ENCODE peak calls at places on chromosomes 4 and X, in four cellular contexts. F, U, T and J are unnamed samples.
A peak's percentile ranks its signal among the peaks of the same experiment; 100 is the strongest.

GRCh38 chr4:81605278-81605677 is 133.6 kb upstream of the RASGEF1B start:
- DNase-seq in F (no peak), U (no peak), T (no peak), J (peak; percentile 57)

GRCh38 chrX:68685722-68686683 is 38.5 kb downstream of the STARD8 start:
- DNase-seq in F (no peak), U (no peak), T (peak; percentile 63), J (no peak)

GRCh38 chrX:51155157-51155556 is 177.5 kb upstream of the NUDT10 start:
- DNase-seq in F (no peak), U (no peak), T (no peak), J (no peak)

GRCh38 chr4:4327652-4328121 is 37.6 kb downstream of the ZBTB49 start:
- DNase-seq in F (peak; percentile 50), U (no peak), T (no peak), J (no peak)

GRCh38 chr4:2667428-2667827 is 88.7 kb downstream of the TNIP2 start:
- DNase-seq in F (no peak), U (no peak), T (no peak), J (no peak)

GRCh38 chr4:128386761-128387599 is 99.4 kb upstream of the PGRMC2 start:
- DNase-seq in F (no peak), U (no peak), T (peak; percentile 98), J (no peak)

GRCh38 chr4:121822796-121823504 is 733 bp downstream of the CCNA2 start:
- DNase-seq in F (no peak), U (peak; percentile 59), T (peak; percentile 37), J (peak; percentile 74)

GRCh38 chr4:156547439-156547838 is 424.2 kb downstream of the PDGFC start:
- DNase-seq in F (no peak), U (no peak), T (peak; percentile 98), J (no peak)

GRCh38 chrX:15863944-15864491 is 9.4 kb upstream of the AP1S2 start:
- DNase-seq in F (no peak), U (no peak), T (no peak), J (no peak)

GRCh38 chr4:11005321-11005720 is 320.8 kb upstream of the CLNK start:
- DNase-seq in F (no peak), U (no peak), T (no peak), J (peak; percentile 10)

GRCh38 chrX:104330966-104331365 is 76.2 kb upstream of the ESX1 start:
- DNase-seq in F (no peak), U (no peak), T (peak; percentile 75), J (no peak)

DNA sequence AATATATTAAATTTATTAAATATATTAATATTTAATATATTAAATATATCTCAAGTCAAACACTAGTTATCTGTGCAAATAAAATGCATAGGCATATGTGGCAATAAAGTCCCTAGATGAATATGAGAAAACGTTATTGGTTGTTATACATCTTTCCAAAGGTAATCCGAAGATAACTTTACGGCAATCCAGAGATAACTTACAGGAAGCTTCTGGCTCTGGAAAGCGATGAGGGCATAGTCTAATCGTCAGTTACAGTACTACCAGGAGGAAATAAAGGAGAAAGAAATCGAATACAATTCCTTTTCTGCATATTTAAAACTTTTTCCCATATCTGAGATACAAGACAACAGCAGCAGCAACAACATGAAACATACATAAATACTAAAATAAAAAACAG is 35.3 kb downstream of the CNOT6L start:
- DNase-seq in F (no peak), U (no peak), T (no peak), J (no peak)
- H3K79me2 ChIP-seq in F (no peaks in the 10 kb centered on the region), U (peaks cover 100% of the 10 kb centered on the region), T (no peaks in the 10 kb centered on the region), J (peaks cover 100% of the 10 kb centered on the region)

GRCh38 chr4:139552506-139552905 is 3.5 kb downstream of the SETD7 start:
- DNase-seq in F (no peak), U (no peak), T (peak; percentile 71), J (no peak)
- H3K79me2 ChIP-seq in F (no peaks in the 10 kb centered on the region), U (peaks cover 80% of the 10 kb centered on the region), T (peaks cover 60% of the 10 kb centered on the region), J (peaks cover 77% of the 10 kb centered on the region)

DNA sequence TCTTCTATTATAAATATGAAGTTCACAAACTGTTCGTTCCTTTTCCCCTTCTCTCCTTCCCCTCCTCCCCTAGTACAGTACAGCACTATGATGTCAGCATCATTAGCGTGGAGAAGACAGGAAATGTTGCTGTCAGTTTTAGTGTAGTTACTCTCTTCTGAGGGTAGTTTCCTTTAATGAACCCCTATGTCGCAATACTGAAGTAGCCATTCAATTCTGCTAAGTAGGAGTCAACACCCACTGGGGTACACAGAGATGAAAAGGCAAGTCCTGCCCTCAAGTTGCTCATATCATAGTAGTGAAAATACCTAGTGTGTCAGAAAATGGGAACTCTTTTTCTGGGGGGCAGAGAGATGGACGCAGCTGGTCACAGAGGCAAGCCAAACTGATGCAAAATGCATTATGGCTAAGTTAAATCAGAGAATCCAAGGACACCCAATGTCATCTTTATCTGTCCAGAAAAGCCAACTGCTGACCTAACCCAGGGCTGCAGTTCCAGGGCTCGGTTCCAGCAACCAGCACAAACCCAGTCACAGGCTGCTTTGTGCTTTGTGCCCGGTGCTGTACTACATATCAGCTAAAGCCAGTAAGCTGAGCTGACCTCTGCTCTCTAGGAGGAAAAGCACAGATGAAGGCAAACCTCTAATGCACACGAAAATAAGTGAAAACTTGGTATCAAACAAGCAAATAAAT is 31.5 kb downstream of the GRIA3 start:
- DNase-seq in F (no peak), U (no peak), T (no peak), J (no peak)
- H3K79me2 ChIP-seq in F (no peaks in the 10 kb centered on the region), U (no peaks in the 10 kb centered on the region), T (no peaks in the 10 kb centered on the region), J (no peaks in the 10 kb centered on the region)

DNA sequence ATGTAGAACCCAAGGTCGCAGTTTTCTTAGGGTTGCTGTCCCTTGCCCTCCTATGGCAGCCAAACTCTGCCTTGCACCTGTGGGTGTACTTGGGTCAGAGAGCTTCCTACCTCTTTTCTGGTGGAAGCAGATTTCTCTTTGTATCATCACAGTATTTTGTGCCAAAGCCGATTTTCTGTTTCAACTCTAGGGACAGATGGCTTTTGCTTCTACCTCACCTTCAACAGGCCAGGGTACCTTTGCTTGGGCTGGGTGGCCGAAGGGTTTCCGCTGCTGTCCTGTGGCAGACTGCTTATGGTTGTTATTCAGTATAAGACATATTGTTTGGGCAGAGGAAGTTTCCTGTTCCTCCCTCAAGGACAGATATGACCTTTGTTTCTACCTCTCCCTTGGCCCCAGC is 22.4 kb downstream of the NEIL3 start:
- DNase-seq in F (no peak), U (no peak), T (no peak), J (no peak)
- H3K79me2 ChIP-seq in F (peaks cover 3% of the 10 kb centered on the region), U (peaks cover 100% of the 10 kb centered on the region), T (peaks cover 10% of the 10 kb centered on the region), J (peaks cover 73% of the 10 kb centered on the region)

DNA sequence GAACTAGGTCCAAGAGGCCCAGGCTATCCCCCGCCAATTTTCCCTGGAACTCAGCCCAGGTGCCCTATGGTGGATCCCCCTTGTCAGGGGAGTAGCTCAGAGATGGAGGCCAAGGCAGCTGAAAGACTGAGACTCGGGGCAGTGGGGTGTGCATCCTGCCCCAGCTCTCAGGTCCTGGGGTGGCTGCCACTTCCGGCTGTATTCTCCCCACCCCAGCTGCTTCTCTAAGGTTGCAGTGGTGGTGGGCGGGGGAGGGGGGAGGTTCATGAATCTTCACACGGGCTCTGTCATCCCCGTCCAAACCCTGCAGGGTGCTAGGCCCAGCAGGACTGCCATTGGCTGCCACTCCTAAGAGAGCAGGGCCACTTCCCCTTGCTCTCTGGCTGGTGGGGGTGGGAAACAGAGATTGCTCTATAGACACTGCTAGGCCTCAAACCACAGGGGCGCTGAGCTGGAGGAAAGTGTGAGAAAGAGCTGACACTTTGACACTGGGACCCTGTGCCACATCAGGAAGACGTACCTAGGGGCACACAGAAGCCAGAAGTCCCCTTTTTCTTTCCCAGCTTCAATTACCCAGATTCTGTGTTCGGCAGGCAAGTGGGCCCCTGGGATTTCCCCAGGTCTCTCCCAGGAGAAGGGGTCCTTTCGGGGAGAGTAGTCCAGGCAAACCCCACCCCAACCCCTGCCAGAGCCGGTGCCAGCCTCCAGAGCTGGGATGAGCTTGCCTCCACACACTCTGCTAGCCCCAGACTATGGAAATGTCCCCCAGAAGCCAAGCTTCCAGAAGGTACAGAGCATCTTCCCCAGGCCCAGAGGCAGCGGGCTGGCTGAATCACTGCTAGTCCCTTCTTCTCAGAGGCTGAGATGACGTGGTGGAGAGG is 1.6 kb downstream of the SASH3 start:
- DNase-seq in F (no peak), U (peak; percentile 94), T (no peak), J (peak; percentile 92)
- H3K79me2 ChIP-seq in F (no peaks in the 10 kb centered on the region), U (peaks cover 97% of the 10 kb centered on the region), T (no peaks in the 10 kb centered on the region), J (peaks cover 78% of the 10 kb centered on the region)

GRCh38 chr4:70753630-70754029 is 31.9 kb downstream of the RUFY3 start:
- DNase-seq in F (no peak), U (no peak), T (no peak), J (no peak)
- H3K79me2 ChIP-seq in F (no peaks in the 10 kb centered on the region), U (peaks cover 100% of the 10 kb centered on the region), T (peaks cover 17% of the 10 kb centered on the region), J (peaks cover 15% of the 10 kb centered on the region)

DNA sequence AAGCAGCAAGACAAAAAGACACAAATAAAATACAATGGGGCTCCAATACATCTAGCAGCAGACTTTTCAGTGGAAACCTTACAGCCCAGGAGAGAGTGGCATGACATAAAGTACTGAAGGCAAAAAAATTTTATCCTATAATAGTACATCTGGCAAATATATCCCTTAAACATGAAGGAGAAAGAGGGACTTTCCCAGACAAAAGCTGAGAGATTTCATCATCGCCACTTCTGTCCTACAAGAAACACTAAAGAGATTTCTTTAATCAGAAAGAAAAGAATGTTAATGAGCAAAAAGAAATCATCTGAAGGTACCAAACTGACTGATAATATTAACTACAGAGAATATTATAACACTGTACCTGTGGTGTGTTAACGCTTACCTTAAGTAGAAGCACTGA is 86.4 kb downstream of the ANKRD17 start:
- DNase-seq in F (no peak), U (no peak), T (peak; percentile 3), J (no peak)
- H3K79me2 ChIP-seq in F (peaks cover 4% of the 10 kb centered on the region), U (peaks cover 89% of the 10 kb centered on the region), T (peaks cover 38% of the 10 kb centered on the region), J (peaks cover 76% of the 10 kb centered on the region)

DNA sequence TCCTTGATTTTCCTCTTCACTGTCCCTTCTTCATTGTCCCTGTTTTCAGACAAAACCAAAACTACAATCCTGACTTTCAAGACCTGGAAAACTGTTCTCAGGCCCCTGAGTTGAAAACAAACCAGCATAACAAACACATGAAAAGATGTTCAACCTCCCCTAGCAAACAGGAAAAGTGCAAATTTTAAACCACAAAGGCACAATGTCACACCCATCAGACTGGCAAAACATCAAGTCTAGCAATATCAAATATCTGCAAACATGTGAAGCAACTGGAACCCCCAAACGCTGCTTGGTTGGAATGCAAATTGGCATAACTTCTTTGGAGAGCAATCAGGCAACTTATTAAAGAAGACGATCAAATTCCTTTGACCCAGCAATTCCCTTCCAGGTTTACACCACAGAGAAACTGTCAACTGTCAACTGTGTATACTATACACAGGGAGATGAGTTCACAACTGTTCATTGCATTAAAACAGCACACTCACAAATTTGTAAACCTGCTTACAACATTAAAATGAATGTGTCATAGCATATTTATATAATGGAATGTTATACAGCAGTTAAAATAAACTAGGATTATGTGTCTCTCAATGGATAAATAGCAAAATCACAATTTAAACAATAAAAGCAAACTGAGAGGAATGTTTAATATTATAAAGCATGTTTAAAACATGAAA is 7.0 kb downstream of the USP46 start:
- DNase-seq in F (no peak), U (no peak), T (no peak), J (no peak)
- H3K79me2 ChIP-seq in F (peaks cover 34% of the 10 kb centered on the region), U (peaks cover 3% of the 10 kb centered on the region), T (peaks cover 9% of the 10 kb centered on the region), J (peaks cover 6% of the 10 kb centered on the region)